ENCODE peak calls at places on chromosomes 11 and 22, in four cellular contexts. H is NB4, U is epithelial cell of proximal tubule, S is right lobe of liver. R is an unnamed sample.

GRCh38 chr22:36902143-36902911 is 11.1 kb upstream of the CSF2RB start:
- DNase-seq in H (no peak), U (no peak), S (no peak), R (no peak)

GRCh38 chr22:32725369-32725988 is 76.0 kb upstream of the TIMP3 start:
- DNase-seq in H (no peak), U (no peak), S (no peak), R (no peak)

GRCh38 chr11:30917859-30918478 is 331.8 kb upstream of the MPPED2 start:
- DNase-seq in H (peak), U (no peak), S (no peak), R (peak)

GRCh38 chr11:67699521-67699920 is 25.1 kb upstream of the ALDH3B2 start:
- DNase-seq in H (no peak), U (no peak), S (no peak), R (peak)

GRCh38 chr11:7576671-7577225 is 62.9 kb downstream of the PPFIBP2 start:
- DNase-seq in H (no peak), U (no peak), S (no peak), R (peak)

GRCh38 chr11:11965192-11965591 is 43.2 kb downstream of the DKK3 start:
- DNase-seq in H (no peak), U (no peak), S (no peak), R (no peak)

GRCh38 chr22:33409134-33409533 is 351.0 kb upstream of the SYN3 start:
- DNase-seq in H (no peak), U (no peak), S (no peak), R (no peak)

GRCh38 chr11:108734956-108735559 is 70.2 kb downstream of the DDX10 start:
- DNase-seq in H (peak), U (no peak), S (no peak), R (peak)

GRCh38 chr22:43004362-43005035 is 10.4 kb downstream of the PACSIN2 start:
- DNase-seq in H (peak), U (no peak), S (no peak), R (no peak)

GRCh38 chr11:130763087-130763980 is 152.9 kb downstream of the SNX19 start:
- DNase-seq in H (no peak), U (no peak), S (no peak), R (no peak)

GRCh38 chr11:7511405-7511804 is 2.4 kb upstream of the PPFIBP2 start:
- DNase-seq in H (peak), U (no peak), S (peak), R (no peak)

GRCh38 chr11:131666617-131667016 is 296.2 kb downstream of the NTM start:
- DNase-seq in H (no peak), U (no peak), S (no peak), R (no peak)

GRCh38 chr11:74520316-74520715 is 26.8 kb upstream of the LIPT2 start:
- DNase-seq in H (no peak), U (no peak), S (no peak), R (no peak)

GRCh38 chr11:61693897-61694840 is 14.0 kb downstream of the DAGLA start:
- DNase-seq in H (no peak), U (peak), S (no peak), R (no peak)

GRCh38 chr11:113974741-113975470 is at the start of gene HTR3A:
- DNase-seq in H (peak), U (no peak), S (no peak), R (peak)

GRCh38 chr11:118310781-118311485 is 6.4 kb downstream of the CD3E start:
- DNase-seq in H (no peak), U (no peak), S (no peak), R (no peak)

GRCh38 chr11:12680246-12680939 is 6.2 kb downstream of the TEAD1 start:
- DNase-seq in H (peak), U (no peak), S (no peak), R (peak)

GRCh38 chr11:66491315-66491935 is 11.2 kb downstream of the DPP3 start:
- DNase-seq in H (no peak), U (no peak), S (no peak), R (no peak)

GRCh38 chr22:27296091-27296675 is 505.4 kb downstream of the MN1 start:
- DNase-seq in H (no peak), U (no peak), S (no peak), R (no peak)

GRCh38 chr22:46092011-46092410 is 58.3 kb upstream of the PPARA start:
- DNase-seq in H (no peak), U (no peak), S (peak), R (no peak)

GRCh38 chr11:78195917-78196545 is 7.3 kb downstream of the USP35 start:
- DNase-seq in H (no peak), U (no peak), S (no peak), R (no peak)

GRCh38 chr22:42171417-42171816 is 40.8 kb upstream of the CYP2D6 start:
- DNase-seq in H (no peak), U (no peak), S (no peak), R (no peak)

GRCh38 chr22:43228330-43228729 is 41.4 kb upstream of the TTLL12 start:
- DNase-seq in H (peak), U (no peak), S (no peak), R (peak)

GRCh38 chr11:59173080-59173963 is 1.4 kb downstream of the DTX4 start:
- DNase-seq in H (peak), U (no peak), S (peak), R (peak)

GRCh38 chr11:106614280-106614679 is 404.0 kb downstream of the GUCY1A2 start:
- DNase-seq in H (no peak), U (no peak), S (no peak), R (no peak)

GRCh38 chr22:19515654-19516377 is 8.4 kb downstream of the CLDN5 start:
- DNase-seq in H (no peak), U (no peak), S (no peak), R (no peak)

GRCh38 chr22:26748845-26749244 is 91.5 kb downstream of the MIAT start:
- DNase-seq in H (no peak), U (no peak), S (no peak), R (no peak)

GRCh38 chr11:46547579-46547978 is 46.2 kb downstream of the AMBRA1 start:
- DNase-seq in H (no peak), U (no peak), S (no peak), R (no peak)

GRCh38 chr11:123193742-123194141 is 1.3 kb downstream of the CLMP start:
- DNase-seq in H (no peak), U (no peak), S (no peak), R (no peak)

GRCh38 chr11:44949160-44950035 is 1.3 kb downstream of the TP53I11 start:
- DNase-seq in H (peak), U (no peak), S (no peak), R (peak)

GRCh38 chr22:43505423-43505822 is 93.6 kb downstream of the MPPED1 start:
- DNase-seq in H (no peak), U (no peak), S (peak), R (no peak)

GRCh38 chr11:82906236-82906635 is 4.7 kb downstream of the DDIAS start:
- DNase-seq in H (peak), U (no peak), S (no peak), R (peak)

GRCh38 chr22:38973289-38974169 is 8.6 kb upstream of the APOBEC3B start:
- DNase-seq in H (peak), U (no peak), S (no peak), R (peak)

GRCh38 chr11:64642876-64643257 is 51.8 kb downstream of the SLC22A12 start:
- DNase-seq in H (no peak), U (no peak), S (no peak), R (no peak)
- H3K4me3 ChIP-seq in H (no peak), U (no peak), S (no peak), R (no peak)

DNA sequence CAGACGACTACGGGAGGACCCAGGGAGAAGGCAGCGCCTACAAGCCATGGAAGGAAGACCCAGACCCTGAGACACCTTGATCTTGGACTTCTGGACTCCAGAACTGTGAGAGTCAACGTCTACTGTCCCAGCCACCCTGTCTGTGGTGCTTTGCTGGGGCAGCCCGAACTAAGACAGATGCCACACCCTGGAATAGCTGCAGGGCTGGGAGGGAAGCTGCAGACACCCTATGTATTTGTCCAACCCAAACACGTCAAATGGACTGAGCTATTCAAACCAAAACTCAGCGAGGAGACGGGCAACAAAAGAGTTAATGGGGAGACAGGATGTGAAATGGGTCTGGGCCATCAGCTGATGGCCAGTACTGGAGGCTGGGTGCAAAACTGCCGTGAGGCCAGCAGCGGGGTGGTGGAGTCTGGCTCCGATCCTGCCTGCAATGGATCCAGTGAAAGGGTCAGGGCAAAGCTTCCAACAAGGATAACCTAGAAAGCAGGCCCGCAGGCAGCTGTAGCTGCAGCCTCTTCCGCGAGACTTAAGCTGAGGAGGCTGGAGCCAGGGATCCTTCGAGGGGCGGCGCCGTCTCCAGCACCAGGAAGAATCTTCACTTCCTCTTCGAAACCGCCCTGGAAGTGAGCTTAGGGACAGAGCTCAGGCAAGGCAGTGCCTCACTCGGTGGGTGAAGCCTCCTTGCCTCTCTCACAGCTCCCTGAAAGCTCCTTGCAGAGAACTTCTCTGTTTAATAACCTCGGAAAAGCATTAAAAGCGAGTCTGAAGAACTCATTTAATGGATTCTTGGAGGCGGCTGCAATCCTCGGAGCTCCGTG is 169.6 kb downstream of the CTTN start:
- DNase-seq in H (peak), U (no peak), S (no peak), R (peak)
- H3K4me3 ChIP-seq in H (no peak), U (no peak), S (peak), R (peak)

GRCh38 chr11:1832989-1833365 is 1.8 kb upstream of the SYT8 start:
- DNase-seq in H (peak), U (no peak), S (peak), R (no peak)
- H3K4me3 ChIP-seq in H (no peak), U (no peak), S (no peak), R (no peak)

GRCh38 chr22:23184100-23184763 is 3.9 kb downstream of the BCR start:
- DNase-seq in H (no peak), U (no peak), S (no peak), R (no peak)
- H3K4me3 ChIP-seq in H (peak), U (no peak), S (no peak), R (no peak)